ENCODE peak calls at places on chromosomes 13 and 19, in nine cellular contexts. B is WERI-Rb-1, F is esophagus squamous epithelium, I is right cardiac atrium, J is heart left ventricle, D is heart right ventricle, A is ascending aorta, X is neuronal stem cell, L is tibial nerve. V is an unnamed sample. For H3K27me3, the result is how much of the 10 kb centered on the place peaks cover.

GRCh38 chr19:30090963-30091362 is 148.9 kb downstream of the URI1 start:
- DNase-seq in B (no peak), F (no peak), I (no peak), J (no peak), D (no peak), A (no peak), X (no peak), L (no peak), V (no peak)

GRCh38 chr13:20131057-20131832 is 29.6 kb downstream of the GJA3 start:
- DNase-seq in B (peak), F (no peak), I (no peak), J (no peak), D (no peak), A (no peak), X (no peak), L (no peak), V (no peak)

GRCh38 chr13:70829748-70830147 is 721.5 kb upstream of the KLHL1 start:
- DNase-seq in B (no peak), F (no peak), I (no peak), J (no peak), D (no peak), A (no peak), X (no peak), L (no peak), V (no peak)

GRCh38 chr13:46606915-46607413 is 54.0 kb downstream of the LRCH1 start:
- DNase-seq in B (no peak), F (no peak), I (no peak), J (no peak), D (no peak), A (no peak), X (no peak), L (no peak), V (no peak)

GRCh38 chr19:57708641-57709354 is at the start of gene ZNF154:
- DNase-seq in B (no peak), F (no peak), I (peak), J (peak), D (peak), A (no peak), X (peak), L (no peak), V (peak)

GRCh38 chr13:74930402-74931165 is 551.4 kb downstream of the TBC1D4 start:
- DNase-seq in B (no peak), F (no peak), I (no peak), J (no peak), D (no peak), A (no peak), X (no peak), L (no peak), V (no peak)

GRCh38 chr19:45150180-45150579 is 10.6 kb downstream of the NKPD1 start:
- DNase-seq in B (no peak), F (no peak), I (no peak), J (no peak), D (no peak), A (no peak), X (no peak), L (no peak), V (no peak)

GRCh38 chr13:71524245-71525002 is 342.6 kb downstream of the DACH1 start:
- DNase-seq in B (no peak), F (no peak), I (no peak), J (no peak), D (no peak), A (no peak), X (no peak), L (no peak), V (no peak)

GRCh38 chr19:49362926-49363264 is 679 bp upstream of the TEAD2 start:
- DNase-seq in B (no peak), F (no peak), I (peak), J (peak), D (peak), A (peak), X (peak), L (no peak), V (peak)

GRCh38 chr13:34179481-34179880 is 361.5 kb downstream of the RFC3 start:
- DNase-seq in B (no peak), F (no peak), I (no peak), J (no peak), D (no peak), A (no peak), X (no peak), L (no peak), V (no peak)

GRCh38 chr13:102569488-102569887 is 27.3 kb upstream of the TPP2 start:
- DNase-seq in B (no peak), F (no peak), I (no peak), J (no peak), D (no peak), A (no peak), X (no peak), L (no peak), V (no peak)

GRCh38 chr13:27794921-27795717 is 2.8 kb downstream of the GSX1 start:
- DNase-seq in B (no peak), F (no peak), I (no peak), J (no peak), D (no peak), A (no peak), X (no peak), L (no peak), V (no peak)

GRCh38 chr19:41531438-41532311 is 44.3 kb upstream of the CEACAM21 start:
- DNase-seq in B (no peak), F (peak), I (peak), J (peak), D (peak), A (peak), X (no peak), L (peak), V (peak)

GRCh38 chr19:49775742-49776370 is 9.1 kb downstream of the AP2A1 start:
- DNase-seq in B (no peak), F (no peak), I (no peak), J (no peak), D (no peak), A (no peak), X (no peak), L (no peak), V (no peak)

GRCh38 chr19:1752757-1753728 is at the start of gene ONECUT3:
- DNase-seq in B (no peak), F (no peak), I (no peak), J (no peak), D (no peak), A (no peak), X (no peak), L (no peak), V (no peak)

GRCh38 chr19:1752009-1752756 is 1.1 kb upstream of the ONECUT3 start:
- DNase-seq in B (no peak), F (no peak), I (no peak), J (no peak), D (no peak), A (no peak), X (no peak), L (no peak), V (no peak)

GRCh38 chr19:1754651-1755466 is 1.6 kb downstream of the ONECUT3 start:
- DNase-seq in B (peak), F (no peak), I (no peak), J (no peak), D (no peak), A (no peak), X (no peak), L (no peak), V (no peak)

GRCh38 chr19:1755467-1756155 is 2.3 kb downstream of the ONECUT3 start:
- DNase-seq in B (no peak), F (no peak), I (no peak), J (no peak), D (no peak), A (no peak), X (no peak), L (no peak), V (no peak)

DNA sequence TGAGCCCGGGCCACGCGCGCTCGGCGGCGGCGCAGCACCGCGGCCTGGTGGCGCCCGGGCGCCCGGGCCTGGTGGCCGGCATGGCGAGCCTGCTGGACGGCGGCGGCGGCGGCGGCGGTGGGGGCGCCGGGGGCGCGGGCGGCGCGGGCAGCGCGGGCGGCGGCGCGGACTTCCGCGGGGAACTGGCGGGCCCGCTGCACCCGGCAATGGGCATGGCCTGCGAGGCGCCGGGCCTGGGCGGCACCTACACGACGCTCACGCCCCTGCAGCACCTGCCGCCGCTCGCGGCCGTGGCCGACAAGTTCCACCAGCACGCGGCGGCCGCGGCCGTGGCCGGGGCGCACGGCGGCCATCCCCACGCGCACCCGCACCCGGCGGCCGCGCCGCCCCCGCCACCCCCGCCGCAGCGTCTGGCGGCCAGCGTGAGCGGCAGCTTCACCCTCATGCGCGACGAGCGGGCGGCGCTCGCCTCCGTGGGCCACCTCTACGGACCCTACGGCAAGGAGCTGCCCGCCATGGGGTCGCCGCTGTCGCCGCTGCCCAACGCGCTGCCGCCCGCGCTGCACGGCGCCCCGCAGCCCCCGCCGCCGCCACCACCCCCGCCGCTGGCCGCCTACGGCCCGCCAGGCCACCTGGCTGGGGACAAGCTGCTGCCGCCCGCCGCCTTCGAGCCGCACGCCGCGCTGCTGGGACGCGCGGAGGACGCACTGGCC is 580 bp downstream of the ONECUT3 start:
- DNase-seq in B (no peak), F (no peak), I (no peak), J (no peak), D (no peak), A (no peak), X (no peak), L (no peak), V (no peak)
- H3K27me3 ChIP-seq in B (half or more), F (half or more), I (under half), J (half or more), D (half or more), A (half or more), X (half or more), L (half or more), V (half or more)

DNA sequence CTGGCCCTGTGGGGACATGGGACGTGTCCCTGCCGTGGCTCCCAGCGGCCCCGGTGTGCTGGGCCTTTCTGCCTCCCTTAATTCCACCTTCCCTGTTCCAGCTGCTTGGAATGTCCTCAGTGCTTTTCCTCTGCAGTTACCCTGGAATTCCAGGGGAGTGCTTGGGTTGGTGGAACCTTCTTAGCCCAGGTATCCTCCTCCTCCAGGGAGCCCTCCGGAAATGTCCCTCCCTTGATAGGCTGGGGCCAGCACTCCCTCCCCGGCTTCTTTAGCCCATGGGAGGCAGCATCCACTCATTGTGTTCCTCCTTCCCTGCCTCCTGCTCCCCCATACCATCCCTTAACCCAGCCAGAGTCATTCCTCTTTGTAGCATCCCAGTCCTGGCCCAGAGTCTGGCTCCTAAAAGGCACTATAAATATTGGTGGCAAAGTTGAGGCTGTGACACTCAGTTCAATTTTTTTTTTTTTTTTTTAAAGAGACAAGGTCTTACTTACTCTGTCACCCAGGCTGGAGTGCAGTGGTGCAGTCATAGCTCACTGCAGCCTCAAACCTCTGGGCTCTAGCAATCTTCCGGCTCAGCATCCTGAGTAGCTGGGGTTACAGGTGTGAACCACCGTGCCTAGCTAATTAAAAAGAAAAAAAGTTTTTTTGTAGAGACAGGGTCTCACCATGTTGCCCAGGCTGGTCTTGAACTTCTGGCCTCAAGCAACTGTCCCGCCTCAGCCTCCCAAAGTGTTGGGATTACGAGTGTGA is 13.7 kb upstream of the SLC7A10 start:
- DNase-seq in B (no peak), F (no peak), I (no peak), J (no peak), D (no peak), A (no peak), X (no peak), L (no peak), V (no peak)
- H3K27me3 ChIP-seq in B (under half), F (under half), I (under half), J (under half), D (under half), A (under half), X (under half), L (under half), V (under half)

GRCh38 chr19:13083627-13084026 is 19.0 kb downstream of the LYL1 start:
- DNase-seq in B (no peak), F (no peak), I (peak), J (no peak), D (no peak), A (no peak), X (no peak), L (no peak), V (no peak)
- H3K27me3 ChIP-seq in B (under half), F (under half), I (under half), J (under half), D (under half), A (under half), X (under half), L (under half), V (under half)

DNA sequence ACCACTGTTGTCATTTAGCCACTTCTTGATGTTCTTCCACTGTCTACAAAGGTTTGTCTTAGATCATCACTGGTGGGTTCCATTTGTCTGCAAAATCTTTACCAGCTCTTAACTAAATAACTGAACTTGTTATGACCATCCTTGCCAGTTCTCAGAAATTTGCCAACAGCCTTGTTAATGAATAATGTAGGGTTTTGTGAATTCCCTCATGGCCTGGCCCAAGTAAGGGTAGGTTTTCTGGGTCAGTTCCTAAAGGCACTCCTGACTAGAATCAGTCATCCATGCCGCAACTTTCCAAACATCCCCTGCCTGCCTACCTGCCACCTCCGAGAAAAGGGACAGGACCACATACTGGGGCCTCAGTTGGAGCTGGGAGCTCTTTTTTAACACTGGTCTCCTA is 4.0 kb downstream of the COL4A1 start:
- DNase-seq in B (no peak), F (no peak), I (no peak), J (no peak), D (no peak), A (no peak), X (no peak), L (no peak), V (no peak)
- H3K27me3 ChIP-seq in B (under half), F (half or more), I (under half), J (under half), D (under half), A (under half), X (under half), L (under half), V (under half)

GRCh38 chr19:1783874-1784273 is 28.2 kb downstream of the ATP8B3 start:
- DNase-seq in B (no peak), F (no peak), I (no peak), J (no peak), D (no peak), A (no peak), X (no peak), L (no peak), V (no peak)

GRCh38 chr19:1783354-1783753 is 28.7 kb downstream of the ATP8B3 start:
- DNase-seq in B (no peak), F (no peak), I (no peak), J (no peak), D (no peak), A (no peak), X (no peak), L (no peak), V (no peak)

GRCh38 chr19:1785310-1785709 is 26.8 kb downstream of the ATP8B3 start:
- DNase-seq in B (no peak), F (no peak), I (no peak), J (no peak), D (no peak), A (no peak), X (no peak), L (no peak), V (no peak)

GRCh38 chr19:1780272-1780957 is 27.1 kb downstream of the ONECUT3 start:
- DNase-seq in B (no peak), F (no peak), I (no peak), J (no peak), D (no peak), A (no peak), X (no peak), L (no peak), V (no peak)

DNA sequence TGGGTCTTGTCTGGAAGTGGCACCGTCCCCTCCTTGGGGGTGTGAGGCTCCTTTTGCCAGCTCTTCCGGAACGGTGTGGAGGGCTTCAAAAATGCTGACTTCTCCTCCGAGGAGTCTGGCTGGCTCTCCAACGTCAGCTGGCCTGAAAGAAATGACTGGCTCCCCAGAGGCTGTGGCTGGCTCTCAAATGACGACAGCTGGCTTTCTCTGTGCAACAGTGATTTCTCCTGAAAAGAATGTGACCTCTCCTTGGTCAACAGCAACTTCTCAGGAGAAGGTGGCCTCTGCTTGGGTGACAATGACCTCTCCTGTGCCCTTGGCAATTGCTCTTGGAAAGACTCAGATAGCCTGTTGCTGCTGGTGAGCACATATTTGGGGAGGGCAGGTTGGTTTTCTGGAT is 29.2 kb downstream of the ONECUT3 start:
- DNase-seq in B (no peak), F (no peak), I (no peak), J (no peak), D (no peak), A (no peak), X (no peak), L (no peak), V (no peak)
- H3K27me3 ChIP-seq in B (under half), F (half or more), I (under half), J (under half), D (under half), A (under half), X (under half), L (half or more), V (under half)

GRCh38 chr19:10290439-10290875 is 705 bp downstream of the ICAM5 start:
- DNase-seq in B (no peak), F (no peak), I (peak), J (no peak), D (no peak), A (no peak), X (no peak), L (no peak), V (no peak)

GRCh38 chr19:10291554-10292205 is 1.9 kb downstream of the ICAM5 start:
- DNase-seq in B (no peak), F (no peak), I (no peak), J (no peak), D (no peak), A (no peak), X (no peak), L (no peak), V (no peak)

GRCh38 chr19:10292206-10292788 is 2.5 kb downstream of the ICAM5 start:
- DNase-seq in B (peak), F (no peak), I (peak), J (peak), D (peak), A (peak), X (peak), L (peak), V (peak)

GRCh38 chr19:10289836-10290438 is at the start of gene ICAM5:
- DNase-seq in B (peak), F (no peak), I (no peak), J (no peak), D (no peak), A (no peak), X (no peak), L (no peak), V (no peak)

GRCh38 chr19:10290876-10291553 is 1.3 kb downstream of the ICAM5 start:
- DNase-seq in B (peak), F (no peak), I (peak), J (peak), D (no peak), A (no peak), X (no peak), L (no peak), V (peak)
- H3K27me3 ChIP-seq in B (under half), F (half or more), I (under half), J (half or more), D (under half), A (under half), X (half or more), L (half or more), V (under half)

GRCh38 chr13:99985243-99985874 is 3.8 kb downstream of the ZIC2 start:
- DNase-seq in B (peak), F (no peak), I (peak), J (no peak), D (no peak), A (no peak), X (no peak), L (no peak), V (no peak)
- H3K27me3 ChIP-seq in B (under half), F (half or more), I (under half), J (half or more), D (half or more), A (half or more), X (under half), L (half or more), V (under half)

V was measured in lung.